ENCODE peak calls at places on chromosomes 13 and 19, in seven cellular contexts. Y, Z, B, U, C, K and P are unnamed samples.
A peak's percentile ranks its signal among the peaks of the same experiment; 100 is the strongest.

GRCh38 chr19:16899566-16900075 is 10.8 kb downstream of the F2RL3 start:
- DNase-seq in Y (no peak), Z (peak; percentile 44), B (peak; percentile 27), U (no peak), C (no peak), K (no peak), P (no peak)

GRCh38 chr13:99985243-99985874 is 3.8 kb downstream of the ZIC2 start:
- DNase-seq in Y (no peak), Z (peak; percentile 71), B (no peak), U (no peak), C (peak; percentile 72), K (no peak), P (no peak)

GRCh38 chr19:55640043-55640576 is 692 bp upstream of the ZNF580 start:
- DNase-seq in Y (peak; percentile 68), Z (no peak), B (peak; percentile 58), U (peak; percentile 54), C (peak; percentile 91), K (peak; percentile 65), P (peak; percentile 75)

GRCh38 chr13:108168929-108169328 is 46.4 kb downstream of the LIG4 start:
- DNase-seq in Y (no peak), Z (no peak), B (no peak), U (no peak), C (no peak), K (no peak), P (no peak)

GRCh38 chr19:16397791-16398529 is 73.3 kb downstream of the KLF2 start:
- DNase-seq in Y (no peak), Z (no peak), B (peak; percentile 30), U (no peak), C (no peak), K (no peak), P (no peak)

GRCh38 chr13:74554581-74555290 is 420.5 kb upstream of the KLF12 start:
- DNase-seq in Y (no peak), Z (no peak), B (no peak), U (no peak), C (no peak), K (no peak), P (no peak)

GRCh38 chr13:79866436-79866835 is 385.5 kb downstream of the NDFIP2 start:
- DNase-seq in Y (no peak), Z (no peak), B (no peak), U (no peak), C (no peak), K (no peak), P (no peak)

GRCh38 chr19:872266-872951 is 12.9 kb downstream of the CFD start:
- DNase-seq in Y (peak; percentile 69), Z (peak; percentile 65), B (peak; percentile 21), U (no peak), C (peak; percentile 90), K (peak; percentile 75), P (peak; percentile 79)

GRCh38 chr19:18436651-18437478 is 1.1 kb downstream of the ISYNA1 start:
- DNase-seq in Y (no peak), Z (peak; percentile 94), B (no peak), U (peak; percentile 44), C (no peak), K (peak; percentile 82), P (peak; percentile 64)

GRCh38 chr19:38617764-38618589 is at the start of gene MAP4K1:
- DNase-seq in Y (peak; percentile 58), Z (no peak), B (no peak), U (peak; percentile 28), C (peak; percentile 86), K (peak; percentile 37), P (peak; percentile 62)